ENCODE peak calls at places on chromosomes 11 and 22, in five cellular contexts. Y is HT-29; G is A172; L is central memory CD4-positive, alpha-beta T cell; E is HS-5. Z is an unnamed sample.

GRCh38 chr22:49398115-49398514 is 429.6 kb downstream of the BRD1 start:
- DNase-seq in Y (no peak), G (no peak), L (no peak), E (no peak), Z (no peak)

GRCh38 chr22:32823024-32823730 is 21.7 kb downstream of the TIMP3 start:
- DNase-seq in Y (peak), G (peak), L (no peak), E (no peak), Z (no peak)

GRCh38 chr11:2586793-2587131 is 113.0 kb downstream of the KCNQ1OT1 start:
- DNase-seq in Y (no peak), G (no peak), L (no peak), E (no peak), Z (no peak)

GRCh38 chr11:99822846-99823565 is 802.3 kb downstream of the CNTN5 start:
- DNase-seq in Y (no peak), G (peak), L (no peak), E (no peak), Z (no peak)

GRCh38 chr11:2383823-2384722 is 7.0 kb downstream of the CD81 start:
- DNase-seq in Y (peak), G (no peak), L (no peak), E (no peak), Z (no peak)

GRCh38 chr11:128359515-128359914 is 227.8 kb downstream of the ETS1 start:
- DNase-seq in Y (no peak), G (no peak), L (no peak), E (no peak), Z (no peak)

GRCh38 chr11:68038718-68039525 is at the start of gene TCIRG1:
- DNase-seq in Y (peak), G (peak), L (peak), E (no peak), Z (no peak)

GRCh38 chr22:20904008-20904979 is 12.9 kb upstream of the CRKL start:
- DNase-seq in Y (no peak), G (peak), L (no peak), E (peak), Z (no peak)

GRCh38 chr11:134561348-134561720 is 149.3 kb upstream of the B3GAT1 start:
- DNase-seq in Y (no peak), G (no peak), L (no peak), E (no peak), Z (no peak)

Z was measured in NCI-H1436.